ENCODE peak calls at places on chromosomes 3 and 15, in seven cellular contexts. Z is cardiac muscle cell; P is sigmoid colon; B is endodermal cell; S is CD8-positive, alpha-beta T cell; X is psoas muscle; L is tibial nerve. W is an unnamed sample. For H3K4me1, the result is how much of the 10 kb centered on the place peaks cover.

GRCh38 chr15:26771168-26771916 is 1.5 kb downstream of the GABRB3 start:
- DNase-seq in Z (peak), P (no peak), B (peak), S (no peak), X (peak), L (no peak), W (peak)

GRCh38 chr3:152038491-152038890 is 165.0 kb downstream of the SUCNR1 start:
- DNase-seq in Z (peak), P (no peak), B (no peak), S (no peak), X (no peak), L (no peak), W (no peak)

GRCh38 chr3:40679289-40679688 is 154.5 kb downstream of the ZNF621 start:
- DNase-seq in Z (no peak), P (no peak), B (no peak), S (no peak), X (no peak), L (no peak), W (no peak)

GRCh38 chr15:98599911-98600685 is 48.2 kb upstream of the IGF1R start:
- DNase-seq in Z (peak), P (no peak), B (peak), S (peak), X (no peak), L (peak), W (peak)

GRCh38 chr15:29970402-29970695 is 112.4 kb upstream of the GOLGA8J start:
- DNase-seq in Z (no peak), P (no peak), B (no peak), S (no peak), X (no peak), L (no peak), W (no peak)

GRCh38 chr15:88400591-88400990 is 66.6 kb downstream of the MRPL46 start:
- DNase-seq in Z (no peak), P (no peak), B (no peak), S (no peak), X (no peak), L (no peak), W (no peak)

GRCh38 chr3:154656496-154656895 is 226.5 kb upstream of the GPR149 start:
- DNase-seq in Z (no peak), P (no peak), B (no peak), S (no peak), X (no peak), L (no peak), W (no peak)

GRCh38 chr3:189123595-189124387 is 48.0 kb upstream of the TPRG1 start:
- DNase-seq in Z (peak), P (peak), B (no peak), S (no peak), X (peak), L (peak), W (no peak)

GRCh38 chr3:185685231-185686035 is 99.3 kb downstream of the SENP2 start:
- DNase-seq in Z (no peak), P (no peak), B (no peak), S (no peak), X (no peak), L (no peak), W (no peak)

GRCh38 chr15:31256385-31257265 is 70.0 kb upstream of the KLF13 start:
- DNase-seq in Z (no peak), P (peak), B (no peak), S (no peak), X (no peak), L (no peak), W (no peak)

GRCh38 chr15:100330221-100330620 is 11.6 kb downstream of the ADAMTS17 start:
- DNase-seq in Z (no peak), P (no peak), B (peak), S (peak), X (no peak), L (no peak), W (no peak)

GRCh38 chr3:125154110-125154509 is 58.4 kb downstream of the SLC12A8 start:
- DNase-seq in Z (no peak), P (no peak), B (peak), S (no peak), X (no peak), L (no peak), W (no peak)

GRCh38 chr3:173396191-173397041 is 1.1 kb upstream of the NLGN1 start:
- DNase-seq in Z (no peak), P (no peak), B (peak), S (no peak), X (no peak), L (peak), W (no peak)

GRCh38 chr3:43190682-43191081 is 84.8 kb upstream of the POMGNT2 start:
- DNase-seq in Z (no peak), P (no peak), B (no peak), S (no peak), X (no peak), L (no peak), W (no peak)

GRCh38 chr3:42960282-42960681 is 18.8 kb upstream of the GASK1A start:
- DNase-seq in Z (peak), P (no peak), B (peak), S (no peak), X (no peak), L (no peak), W (no peak)

GRCh38 chr3:37945803-37946530 is 44.6 kb upstream of the VILL start:
- DNase-seq in Z (peak), P (no peak), B (peak), S (no peak), X (no peak), L (no peak), W (no peak)

GRCh38 chr3:53485675-53486365 is 8.6 kb upstream of the CACNA1D start:
- DNase-seq in Z (no peak), P (no peak), B (no peak), S (no peak), X (no peak), L (no peak), W (no peak)

GRCh38 chr3:33920511-33920910 is 122.1 kb downstream of the PDCD6IP start:
- DNase-seq in Z (no peak), P (no peak), B (peak), S (no peak), X (no peak), L (no peak), W (no peak)
- H3K27ac ChIP-seq in Z (no peak), P (no peak), B (no peak), S (no peak), X (no peak), L (no peak), W (no peak)

GRCh38 chr15:57135800-57136199 is 217.4 kb downstream of the TCF12 start:
- DNase-seq in Z (no peak), P (no peak), B (no peak), S (no peak), X (no peak), L (no peak), W (no peak)
- H3K4me1 ChIP-seq in Z (under half), P (under half), B (under half), S (under half), X (under half), L (under half), W (under half)

GRCh38 chr3:184582583-184582982 is 21.0 kb downstream of the EPHB3 start:
- DNase-seq in Z (peak), P (peak), B (peak), S (no peak), X (no peak), L (no peak), W (no peak)
- H3K4me3 ChIP-seq in Z (peak), P (peak), B (peak), S (no peak), X (peak), L (peak), W (peak)

DNA sequence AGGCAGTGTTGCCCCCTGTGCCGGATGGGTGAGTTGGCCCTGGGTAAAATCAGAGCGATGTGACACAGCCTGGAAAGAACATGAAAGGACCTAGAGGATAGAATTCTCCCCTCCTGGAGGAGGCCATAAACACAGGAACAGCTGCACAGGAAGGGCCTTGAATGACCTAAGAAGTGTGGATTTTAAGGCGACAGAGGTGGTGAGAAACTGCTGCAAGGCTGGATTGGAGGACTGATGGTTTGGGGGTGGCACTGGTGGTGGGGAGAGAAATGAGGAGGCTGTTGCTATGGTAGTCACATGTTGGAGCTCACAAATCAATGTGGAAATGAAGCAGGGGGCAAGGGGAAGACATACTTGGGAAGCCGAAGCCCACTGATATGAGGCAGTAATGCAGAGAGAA is 13.8 kb downstream of the XIRP1 start:
- DNase-seq in Z (peak), P (no peak), B (no peak), S (no peak), X (no peak), L (no peak), W (peak)
- H3K27ac ChIP-seq in Z (peak), P (peak), B (no peak), S (no peak), X (peak), L (peak), W (peak)

W was measured in pancreas.